ENCODE peak calls at places on chromosomes 4 and X, in six cellular contexts. G, N, A, J, Q and E are unnamed samples.

GRCh38 chr4:158793021-158793420 is 24.2 kb downstream of the FNIP2 start:
- DNase-seq in G (no peak), N (no peak), A (no peak), J (no peak), Q (peak), E (no peak)

GRCh38 chr4:5030927-5031326 is 11.7 kb upstream of the CYTL1 start:
- DNase-seq in G (no peak), N (no peak), A (no peak), J (no peak), Q (no peak), E (no peak)

GRCh38 chrX:136168929-136169735 is 21.8 kb downstream of the FHL1 start:
- DNase-seq in G (no peak), N (peak), A (peak), J (no peak), Q (peak), E (peak)

GRCh38 chr4:11805837-11806236 is 377.1 kb upstream of the HS3ST1 start:
- DNase-seq in G (no peak), N (no peak), A (peak), J (peak), Q (no peak), E (peak)

GRCh38 chr4:47145630-47146029 is 114.3 kb downstream of the GABRB1 start:
- DNase-seq in G (no peak), N (no peak), A (peak), J (peak), Q (peak), E (peak)

GRCh38 chrX:3129256-3129655 is 88.0 kb downstream of the ARSF start:
- DNase-seq in G (no peak), N (no peak), A (no peak), J (no peak), Q (peak), E (no peak)

GRCh38 chr4:1091561-1091995 is 21.8 kb downstream of the RNF212 start:
- DNase-seq in G (no peak), N (no peak), A (no peak), J (no peak), Q (no peak), E (no peak)

GRCh38 chrX:136954930-136955329 is 74.4 kb upstream of the RBMX start:
- DNase-seq in G (no peak), N (no peak), A (peak), J (peak), Q (peak), E (peak)

GRCh38 chr4:74933562-74934015 is 673 bp downstream of the PARM1 start:
- DNase-seq in G (no peak), N (no peak), A (peak), J (peak), Q (no peak), E (no peak)

GRCh38 chr4:165715989-165716388 is 157.0 kb upstream of the TLL1 start:
- DNase-seq in G (no peak), N (no peak), A (peak), J (peak), Q (no peak), E (no peak)

GRCh38 chr4:38193464-38193863 is 233.3 kb downstream of the PTTG2 start:
- DNase-seq in G (no peak), N (no peak), A (no peak), J (no peak), Q (no peak), E (no peak)

GRCh38 chrX:38970074-38970473 is 168.8 kb downstream of the MID1IP1 start:
- DNase-seq in G (no peak), N (no peak), A (no peak), J (no peak), Q (no peak), E (no peak)

GRCh38 chrX:50579955-50580354 is 109.3 kb upstream of the DGKK start:
- DNase-seq in G (no peak), N (peak), A (peak), J (no peak), Q (peak), E (peak)

GRCh38 chr4:151652841-151653547 is 107.8 kb downstream of the GATB start:
- DNase-seq in G (no peak), N (no peak), A (peak), J (no peak), Q (peak), E (no peak)

GRCh38 chr4:56302102-56302501 is 85.2 kb downstream of the AASDH start:
- DNase-seq in G (no peak), N (no peak), A (no peak), J (no peak), Q (no peak), E (no peak)

GRCh38 chrX:126170715-126171114 is 4.6 kb upstream of the DCAF12L2 start:
- DNase-seq in G (no peak), N (no peak), A (no peak), J (no peak), Q (no peak), E (no peak)

GRCh38 chr4:184165291-184165690 is 52.4 kb downstream of the ENPP6 start:
- DNase-seq in G (peak), N (peak), A (no peak), J (no peak), Q (no peak), E (no peak)

GRCh38 chr4:23269583-23269982 is 576.8 kb downstream of the GBA3 start:
- DNase-seq in G (no peak), N (no peak), A (no peak), J (no peak), Q (peak), E (no peak)

GRCh38 chr4:91099666-91100065 is 972.5 kb downstream of the CCSER1 start:
- DNase-seq in G (no peak), N (no peak), A (no peak), J (no peak), Q (no peak), E (no peak)

GRCh38 chr4:60799214-60799613 is 400.9 kb upstream of the ADGRL3 start:
- DNase-seq in G (no peak), N (no peak), A (no peak), J (no peak), Q (no peak), E (no peak)

GRCh38 chr4:158356331-158356730 is 146.0 kb downstream of the TMEM144 start:
- DNase-seq in G (no peak), N (no peak), A (peak), J (no peak), Q (no peak), E (no peak)

GRCh38 chr4:31788676-31789075 is 1068.5 kb downstream of the PCDH7 start:
- DNase-seq in G (no peak), N (peak), A (no peak), J (no peak), Q (no peak), E (peak)

GRCh38 chrX:25019707-25020390 is 4.1 kb upstream of the ARX start:
- DNase-seq in G (no peak), N (peak), A (no peak), J (no peak), Q (no peak), E (no peak)

GRCh38 chr4:110543577-110543976 is 67.6 kb downstream of the ENPEP start:
- DNase-seq in G (no peak), N (no peak), A (no peak), J (no peak), Q (peak), E (no peak)

GRCh38 chr4:88599298-88599697 is 7.0 kb downstream of the HERC3 start:
- DNase-seq in G (no peak), N (no peak), A (peak), J (no peak), Q (peak), E (no peak)

GRCh38 chr4:79852305-79852730 is 220.7 kb downstream of the ANTXR2 start:
- DNase-seq in G (no peak), N (peak), A (peak), J (no peak), Q (peak), E (no peak)

GRCh38 chr4:188127157-188127874 is 11.9 kb upstream of the TRIML1 start:
- DNase-seq in G (no peak), N (no peak), A (peak), J (peak), Q (peak), E (peak)

GRCh38 chr4:138734746-138735145 is 280.8 kb upstream of the NOCT start:
- DNase-seq in G (no peak), N (no peak), A (peak), J (peak), Q (peak), E (peak)

DNA sequence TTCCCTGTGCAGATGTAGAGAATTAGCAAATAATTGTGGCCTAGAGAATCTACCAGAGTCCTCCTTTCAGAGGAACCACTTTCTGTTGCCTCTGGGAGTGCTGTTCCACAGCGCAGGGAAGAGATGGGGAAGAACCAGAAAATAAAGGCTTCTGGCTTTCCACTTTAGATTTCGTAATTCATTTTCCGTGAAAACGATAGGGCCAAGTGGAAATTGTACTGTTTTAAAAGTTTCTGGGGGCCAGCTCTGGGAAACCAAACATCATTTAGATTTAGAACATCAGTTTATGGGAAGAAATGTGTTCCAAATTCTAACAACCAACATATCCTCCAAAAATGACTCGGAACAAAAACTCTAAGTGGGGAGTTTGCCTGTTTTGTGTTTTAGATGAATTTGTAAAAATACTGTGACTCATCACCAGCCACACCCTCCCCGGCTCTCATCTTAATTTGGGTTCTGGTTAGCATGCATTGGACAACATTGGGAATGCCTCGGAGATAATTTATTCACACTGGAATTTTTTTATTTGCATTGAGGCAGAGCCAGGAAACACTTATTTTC is 65.2 kb upstream of the LNX1 start:
- DNase-seq in G (no peak), N (no peak), A (peak), J (peak), Q (peak), E (no peak)
- TF ChIP-seq CTCF in G (peak), N (peak), A (peak), J (peak), Q (peak), E (peak)

GRCh38 chr4:2468464-2469191 is at the start of gene RNF4:
- DNase-seq in G (peak), N (peak), A (peak), J (peak), Q (peak), E (peak)
- H3K4me3 ChIP-seq in G (peak), N (peak), A (peak), J (peak), Q (peak), E (peak)

DNA sequence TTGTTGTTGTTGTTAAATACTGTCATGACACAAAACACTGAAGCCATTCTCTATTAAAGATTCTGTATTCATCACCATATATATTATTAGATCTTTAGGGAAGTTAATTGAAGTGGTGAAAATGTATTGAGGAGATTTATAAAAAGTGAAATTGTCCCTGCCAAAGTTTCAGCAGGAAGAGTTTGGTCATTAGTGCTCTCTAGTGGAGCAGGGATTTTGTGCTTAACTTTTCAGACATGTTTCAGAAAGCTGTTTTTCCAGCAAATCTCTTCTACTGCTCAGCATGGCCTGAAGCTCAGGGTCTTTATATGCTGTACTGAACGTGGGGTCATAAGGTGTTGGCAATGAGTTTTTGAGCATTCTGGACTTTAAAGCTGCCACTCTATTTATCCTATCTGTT is 36.7 kb upstream of the CXXC4 start:
- DNase-seq in G (no peak), N (no peak), A (peak), J (no peak), Q (no peak), E (peak)
- TF ChIP-seq CTCF in G (peak), N (peak), A (no peak), J (no peak), Q (no peak), E (peak)

GRCh38 chr4:99402765-99403164 is 32.4 kb downstream of the ADH7 start:
- DNase-seq in G (no peak), N (peak), A (no peak), J (no peak), Q (no peak), E (no peak)

GRCh38 chr4:99404595-99405287 is 30.4 kb downstream of the ADH7 start:
- DNase-seq in G (no peak), N (no peak), A (peak), J (no peak), Q (peak), E (no peak)

GRCh38 chr4:99403380-99404194 is 31.6 kb downstream of the ADH7 start:
- DNase-seq in G (no peak), N (no peak), A (peak), J (no peak), Q (peak), E (no peak)

GRCh38 chr4:99408346-99408745 is 26.8 kb downstream of the ADH7 start:
- DNase-seq in G (no peak), N (no peak), A (no peak), J (no peak), Q (peak), E (no peak)

DNA sequence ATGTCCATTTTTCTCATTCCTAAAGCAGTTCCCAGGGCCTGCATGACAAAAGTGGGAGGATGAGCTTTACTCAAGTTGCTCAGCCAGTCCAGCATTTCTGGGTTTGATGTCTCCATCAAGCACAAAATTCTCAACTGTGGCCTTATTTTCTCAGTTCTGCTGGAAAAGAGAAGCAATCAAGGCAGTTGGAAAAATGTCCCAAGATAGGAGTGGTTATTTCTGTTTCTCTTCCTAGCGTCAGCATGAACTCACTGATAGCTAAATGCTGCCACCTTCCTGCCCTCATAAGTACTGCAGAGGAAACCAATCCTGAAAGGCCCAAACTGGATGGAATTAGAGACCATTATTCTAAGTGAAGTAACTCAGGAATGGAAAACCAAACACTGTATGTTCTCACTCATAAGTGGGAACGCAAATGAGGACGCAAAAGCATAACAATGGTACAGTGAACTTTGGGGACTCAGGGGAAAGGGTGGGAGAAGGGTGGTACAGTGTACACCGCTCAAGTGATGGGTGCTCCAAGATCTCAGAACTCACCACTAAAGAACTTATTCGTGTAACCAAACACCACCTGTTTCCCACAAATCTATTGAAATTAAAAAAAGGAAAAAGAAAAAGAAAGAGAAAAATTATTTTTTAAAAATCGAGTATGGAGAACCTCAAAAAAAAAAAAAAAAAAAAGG is 29.6 kb downstream of the ADH7 start:
- DNase-seq in G (no peak), N (peak), A (peak), J (no peak), Q (peak), E (no peak)
- H3K4me3 ChIP-seq in G (no peak), N (no peak), A (no peak), J (no peak), Q (no peak), E (no peak)

GRCh38 chr4:24514808-24515207 is 69.5 kb downstream of the DHX15 start:
- DNase-seq in G (no peak), N (peak), A (no peak), J (no peak), Q (no peak), E (no peak)
- TF ChIP-seq CTCF in G (no peak), N (peak), A (peak), J (peak), Q (peak), E (peak)

DNA sequence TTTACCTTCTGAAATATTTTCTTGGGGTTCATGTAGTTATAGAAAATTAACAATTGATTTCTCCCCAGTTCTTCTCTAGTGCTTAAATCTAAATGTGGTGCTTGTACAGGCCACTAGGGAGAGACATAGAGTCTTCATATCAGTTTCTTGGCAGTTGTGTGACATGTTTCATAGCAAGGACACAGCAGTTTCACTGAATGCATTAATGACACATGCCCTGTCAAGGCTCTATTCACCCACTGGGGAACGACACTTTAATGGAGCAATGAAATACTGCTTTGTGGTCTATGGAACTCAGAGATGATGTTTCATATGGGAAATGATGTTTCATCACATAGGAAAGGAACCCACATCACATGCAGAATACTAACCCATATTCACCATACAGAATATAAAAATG is 2.8 kb downstream of the VEGFC start:
- DNase-seq in G (no peak), N (no peak), A (peak), J (peak), Q (peak), E (no peak)
- H3K4me3 ChIP-seq in G (no peak), N (no peak), A (peak), J (peak), Q (peak), E (no peak)